ENCODE peak calls at places on chromosomes 7 and 10, in four cellular contexts. C, B, M and N are unnamed samples.

GRCh38 chr10:124999433-125000365 is 57.8 kb downstream of the ZRANB1 start:
- DNase-seq in C (no peak), B (peak), M (peak), N (no peak)

GRCh38 chr7:139582130-139582650 is 58.7 kb downstream of the CLEC2L start:
- DNase-seq in C (no peak), B (no peak), M (no peak), N (no peak)

GRCh38 chr7:129279757-129280156 is 54.9 kb downstream of the AHCYL2 start:
- DNase-seq in C (no peak), B (no peak), M (no peak), N (no peak)

GRCh38 chr7:18352339-18353255 is 143.0 kb upstream of the HDAC9 start:
- DNase-seq in C (no peak), B (peak), M (peak), N (peak)

GRCh38 chr7:140673063-140673769 is 471 bp downstream of the ADCK2 start:
- DNase-seq in C (peak), B (peak), M (peak), N (peak)

GRCh38 chr10:63555330-63555729 is 34.1 kb downstream of the REEP3 start:
- DNase-seq in C (no peak), B (no peak), M (no peak), N (no peak)

GRCh38 chr10:71314028-71314693 is 4.9 kb upstream of the SLC29A3 start:
- DNase-seq in C (peak), B (peak), M (peak), N (peak)

GRCh38 chr10:77636286-77636966 is 1.2 kb downstream of the KCNMA1 start:
- DNase-seq in C (no peak), B (no peak), M (no peak), N (no peak)

GRCh38 chr7:94452257-94452656 is 57.4 kb upstream of the CASD1 start:
- DNase-seq in C (no peak), B (no peak), M (peak), N (no peak)